ENCODE peak calls at places on chromosomes 6 and 20, in six cellular contexts. J is activated T-helper 9 cell treated with anti-CD3 and anti-CD28 coated beads, Interleukin-2, amount 50 U/mL, for 16 hours; C is NCI-H526 treated with DMSO at 0.1 percent for 48 hours; I is posterior vena cava; N is AG10803; L is iris pigment epithelial cell. F is an unnamed sample.

GRCh38 chr6:52213127-52213526 is 27.0 kb downstream of the IL17A start:
- DNase-seq in J (no peak), C (no peak), I (no peak), N (no peak), L (no peak), F (no peak)

GRCh38 chr20:1389703-1390385 is 3.0 kb downstream of the FKBP1A start:
- DNase-seq in J (no peak), C (no peak), I (no peak), N (no peak), L (no peak), F (no peak)

GRCh38 chr6:162541019-162541601 is 186.5 kb downstream of the PRKN start:
- DNase-seq in J (no peak), C (no peak), I (no peak), N (no peak), L (no peak), F (no peak)

GRCh38 chr20:59495894-59496510 is 108.3 kb upstream of the PHACTR3 start:
- DNase-seq in J (peak), C (peak), I (peak), N (peak), L (peak), F (no peak)

GRCh38 chr20:43748274-43748673 is 21.5 kb upstream of the GTSF1L start:
- DNase-seq in J (no peak), C (no peak), I (no peak), N (peak), L (peak), F (no peak)

GRCh38 chr6:144856622-144857021 is 571.5 kb downstream of the UTRN start:
- DNase-seq in J (no peak), C (no peak), I (no peak), N (no peak), L (no peak), F (no peak)

GRCh38 chr6:108117427-108118358 is 43.2 kb upstream of the OSTM1 start:
- DNase-seq in J (no peak), C (peak), I (peak), N (no peak), L (peak), F (no peak)

GRCh38 chr6:129651291-129651691 is 58.7 kb downstream of the ARHGAP18 start:
- DNase-seq in J (no peak), C (no peak), I (no peak), N (no peak), L (peak), F (no peak)

GRCh38 chr6:11143394-11144371 is 32.2 kb upstream of the ERVFRD-1 start:
- DNase-seq in J (no peak), C (no peak), I (peak), N (peak), L (peak), F (no peak)

GRCh38 chr6:75397806-75398465 is 95.7 kb downstream of the FILIP1 start:
- DNase-seq in J (no peak), C (no peak), I (no peak), N (peak), L (peak), F (no peak)

GRCh38 chr6:89132087-89132486 is 13.8 kb upstream of the PM20D2 start:
- DNase-seq in J (no peak), C (no peak), I (no peak), N (no peak), L (no peak), F (no peak)

GRCh38 chr6:43395822-43396221 is 26.4 kb upstream of the ZNF318 start:
- DNase-seq in J (no peak), C (no peak), I (no peak), N (no peak), L (no peak), F (no peak)

F was measured in substantia nigra.